ENCODE peak calls at places on chromosomes 11 and 22, in five cellular contexts. One of them, this sample, is unnamed.

GRCh38 chr11:124891390-124891861 is 6.2 kb downstream of the ROBO4 start:
- DNase-seq in H1: no peak
- DNase-seq in NT2/D1: no peak
- DNase-seq in GM12878: no peak
- DNase-seq in HepG2: no peak
- DNase-seq in this sample: no peak

GRCh38 chr11:35232961-35233360 is 94.0 kb downstream of the CD44 start:
- DNase-seq in H1: no peak
- DNase-seq in HepG2: no peak
- DNase-seq in NT2/D1: no peak
- DNase-seq in GM12878: no peak
- DNase-seq in this sample: no peak

GRCh38 chr22:30332551-30332950 is 5.8 kb upstream of the TBC1D10A start:
- DNase-seq in H1: no peak
- DNase-seq in HepG2: no peak
- DNase-seq in NT2/D1: no peak
- DNase-seq in GM12878: no peak
- DNase-seq in this sample: no peak

GRCh38 chr11:83852775-83853442 is 566.7 kb upstream of the CCDC90B start:
- DNase-seq in NT2/D1: no peak
- DNase-seq in GM12878: no peak
- DNase-seq in HepG2: peak; percentile 87
- DNase-seq in H1: no peak
- DNase-seq in this sample: no peak

GRCh38 chr11:110712643-110713468 is 619 bp upstream of the ARHGAP20 start:
- DNase-seq in GM12878: no peak
- DNase-seq in HepG2: no peak
- DNase-seq in H1: no peak
- DNase-seq in NT2/D1: no peak
- DNase-seq in this sample: peak; percentile 49

GRCh38 chr11:9460322-9461067 is at the start of gene ZNF143:
- DNase-seq in HepG2: peak; percentile 99
- DNase-seq in NT2/D1: peak; percentile 100
- DNase-seq in GM12878: peak; percentile 99
- DNase-seq in H1: peak; percentile 100
- DNase-seq in this sample: peak; percentile 91

GRCh38 chr22:47610766-47611165 is 848.3 kb downstream of the TBC1D22A start:
- DNase-seq in GM12878: no peak
- DNase-seq in H1: no peak
- DNase-seq in NT2/D1: no peak
- DNase-seq in HepG2: no peak
- DNase-seq in this sample: no peak

GRCh38 chr22:46012182-46012880 is 35.4 kb upstream of the WNT7B start:
- DNase-seq in NT2/D1: no peak
- DNase-seq in HepG2: no peak
- DNase-seq in H1: no peak
- DNase-seq in GM12878: no peak
- DNase-seq in this sample: no peak

GRCh38 chr11:17548444-17548843 is 1.4 kb downstream of the OTOG start:
- DNase-seq in NT2/D1: no peak
- DNase-seq in GM12878: no peak
- DNase-seq in H1: no peak
- DNase-seq in HepG2: no peak
- DNase-seq in this sample: peak; percentile 23

GRCh38 chr11:126679033-126679432 is 321.5 kb downstream of the KIRREL3 start:
- DNase-seq in H1: no peak
- DNase-seq in HepG2: no peak
- DNase-seq in GM12878: no peak
- DNase-seq in NT2/D1: no peak
- DNase-seq in this sample: no peak

GRCh38 chr11:8071616-8072581 is 9.1 kb upstream of the TUB start:
- DNase-seq in H1: no peak
- DNase-seq in NT2/D1: no peak
- DNase-seq in GM12878: no peak
- DNase-seq in HepG2: no peak
- DNase-seq in this sample: no peak

GRCh38 chr11:9193316-9193715 is 71.8 kb downstream of the DENND5A start:
- DNase-seq in NT2/D1: no peak
- DNase-seq in GM12878: no peak
- DNase-seq in HepG2: no peak
- DNase-seq in H1: no peak
- DNase-seq in this sample: no peak

GRCh38 chr11:924406-925157 is 1.1 kb upstream of the AP2A2 start:
- DNase-seq in H1: no peak
- DNase-seq in NT2/D1: no peak
- DNase-seq in HepG2: no peak
- DNase-seq in GM12878: no peak
- DNase-seq in this sample: no peak

GRCh38 chr11:44623321-44623715 is 57.9 kb downstream of the CD82 start:
- DNase-seq in H1: no peak
- DNase-seq in HepG2: no peak
- DNase-seq in NT2/D1: no peak
- DNase-seq in GM12878: no peak
- DNase-seq in this sample: no peak

GRCh38 chr11:68399916-68400315 is 60.6 kb upstream of the PPP6R3 start:
- DNase-seq in GM12878: no peak
- DNase-seq in HepG2: no peak
- DNase-seq in NT2/D1: no peak
- DNase-seq in H1: no peak
- DNase-seq in this sample: no peak

GRCh38 chr22:33124471-33124870 is 66.3 kb upstream of the SYN3 start:
- DNase-seq in H1: no peak
- DNase-seq in GM12878: no peak
- DNase-seq in NT2/D1: no peak
- DNase-seq in HepG2: no peak
- DNase-seq in this sample: no peak

GRCh38 chr11:113773092-113773415 is 438 bp downstream of the ZW10 start:
- DNase-seq in GM12878: no peak
- DNase-seq in H1: no peak
- DNase-seq in NT2/D1: no peak
- DNase-seq in HepG2: peak; percentile 6
- DNase-seq in this sample: peak; percentile 54

GRCh38 chr22:27487600-27488450 is 313.7 kb downstream of the MN1 start:
- DNase-seq in HepG2: peak; percentile 33
- DNase-seq in H1: no peak
- DNase-seq in GM12878: no peak
- DNase-seq in NT2/D1: no peak
- DNase-seq in this sample: no peak

GRCh38 chr11:128422576-128423370 is 164.6 kb downstream of the ETS1 start:
- DNase-seq in H1: no peak
- DNase-seq in HepG2: no peak
- DNase-seq in GM12878: no peak
- DNase-seq in NT2/D1: no peak
- DNase-seq in this sample: no peak

GRCh38 chr11:61947486-61948210 is 2.5 kb upstream of the BEST1 start:
- DNase-seq in GM12878: no peak
- DNase-seq in HepG2: peak; percentile 73
- DNase-seq in H1: peak; percentile 60
- DNase-seq in NT2/D1: no peak
- DNase-seq in this sample: peak; percentile 87

GRCh38 chr11:23947883-23948282 is 549.0 kb upstream of the LUZP2 start:
- DNase-seq in H1: no peak
- DNase-seq in HepG2: no peak
- DNase-seq in GM12878: no peak
- DNase-seq in NT2/D1: no peak
- DNase-seq in this sample: no peak

GRCh38 chr11:78767409-78767932 is 192.8 kb upstream of the NARS2 start:
- DNase-seq in H1: no peak
- DNase-seq in NT2/D1: no peak
- DNase-seq in HepG2: no peak
- DNase-seq in GM12878: no peak
- DNase-seq in this sample: no peak

GRCh38 chr22:32376681-32377080 is 19.0 kb downstream of the RFPL3 start:
- DNase-seq in HepG2: no peak
- DNase-seq in H1: no peak
- DNase-seq in NT2/D1: no peak
- DNase-seq in GM12878: no peak
- DNase-seq in this sample: no peak

GRCh38 chr22:19799322-19800190 is 39.0 kb downstream of the TBX1 start:
- DNase-seq in GM12878: no peak
- DNase-seq in HepG2: no peak
- DNase-seq in H1: no peak
- DNase-seq in NT2/D1: peak; percentile 3
- DNase-seq in this sample: no peak

GRCh38 chr11:88404932-88405710 is 67.6 kb upstream of the CTSC start:
- DNase-seq in HepG2: no peak
- DNase-seq in GM12878: no peak
- DNase-seq in H1: no peak
- DNase-seq in NT2/D1: no peak
- DNase-seq in this sample: no peak

GRCh38 chr11:103433380-103433779 is 324.2 kb downstream of the DYNC2H1 start:
- DNase-seq in H1: no peak
- DNase-seq in GM12878: no peak
- DNase-seq in HepG2: no peak
- DNase-seq in NT2/D1: no peak
- DNase-seq in this sample: no peak

GRCh38 chr11:36763187-36763586 is 165.2 kb upstream of the RAG2 start:
- DNase-seq in H1: no peak
- DNase-seq in NT2/D1: no peak
- DNase-seq in HepG2: no peak
- DNase-seq in GM12878: no peak
- DNase-seq in this sample: no peak

GRCh38 chr22:21961886-21962654 is 9.4 kb upstream of the PPM1F start:
- DNase-seq in HepG2: no peak
- DNase-seq in NT2/D1: no peak
- DNase-seq in H1: no peak
- DNase-seq in GM12878: no peak
- DNase-seq in this sample: no peak

GRCh38 chr11:110251837-110252236 is 44.6 kb downstream of the RDX start:
- DNase-seq in GM12878: no peak
- DNase-seq in H1: no peak
- DNase-seq in HepG2: no peak
- DNase-seq in NT2/D1: no peak
- DNase-seq in this sample: no peak

DNA sequence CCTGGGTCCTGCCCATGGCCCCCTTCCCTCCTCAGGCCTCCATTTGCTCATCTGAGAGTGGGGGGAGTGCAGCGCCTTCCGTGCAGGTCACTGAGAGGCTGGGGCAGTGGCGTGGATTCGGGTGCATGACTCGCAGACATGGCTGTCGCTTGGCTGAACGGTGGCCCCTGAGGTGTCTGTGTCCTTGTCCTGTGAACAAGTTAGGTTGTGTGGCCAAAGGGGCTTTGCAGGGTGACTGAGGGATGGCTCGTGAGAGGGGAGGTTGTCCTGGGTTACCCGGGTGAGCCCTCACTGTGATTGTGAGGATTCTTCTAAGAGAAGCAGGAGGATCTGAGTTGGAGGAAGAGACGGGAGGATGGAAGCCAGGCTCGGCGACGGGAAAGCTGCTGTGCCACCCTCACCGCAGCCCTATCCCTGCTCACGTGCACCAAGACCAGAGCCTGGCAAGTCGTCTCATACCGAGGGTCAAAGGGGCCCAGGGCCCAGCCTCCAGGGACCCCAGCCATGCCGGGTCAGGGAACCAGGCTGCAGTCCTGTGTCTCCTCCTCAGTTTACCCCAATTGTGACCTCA is 79.1 kb downstream of the KCNQ1 start:
- DNase-seq in H1: no peak
- DNase-seq in GM12878: no peak
- DNase-seq in NT2/D1: no peak
- DNase-seq in HepG2: no peak
- DNase-seq in this sample: no peak
- TF ChIP-seq SUZ12 in H1: no peak
- TF ChIP-seq SUZ12 in GM12878: no peak
- TF ChIP-seq SUZ12 in NT2/D1: no peak
- TF ChIP-seq SUZ12 in HepG2: no peak
- TF ChIP-seq SUZ12 in this sample: no peak

GRCh38 chr11:108912587-108912986 is 247.7 kb downstream of the DDX10 start:
- DNase-seq in HepG2: peak; percentile 18
- DNase-seq in GM12878: no peak
- DNase-seq in NT2/D1: no peak
- DNase-seq in H1: no peak
- DNase-seq in this sample: no peak
- TF ChIP-seq SUZ12 in HepG2: no peak
- TF ChIP-seq SUZ12 in GM12878: no peak
- TF ChIP-seq SUZ12 in NT2/D1: no peak
- TF ChIP-seq SUZ12 in H1: no peak
- TF ChIP-seq SUZ12 in this sample: no peak

DNA sequence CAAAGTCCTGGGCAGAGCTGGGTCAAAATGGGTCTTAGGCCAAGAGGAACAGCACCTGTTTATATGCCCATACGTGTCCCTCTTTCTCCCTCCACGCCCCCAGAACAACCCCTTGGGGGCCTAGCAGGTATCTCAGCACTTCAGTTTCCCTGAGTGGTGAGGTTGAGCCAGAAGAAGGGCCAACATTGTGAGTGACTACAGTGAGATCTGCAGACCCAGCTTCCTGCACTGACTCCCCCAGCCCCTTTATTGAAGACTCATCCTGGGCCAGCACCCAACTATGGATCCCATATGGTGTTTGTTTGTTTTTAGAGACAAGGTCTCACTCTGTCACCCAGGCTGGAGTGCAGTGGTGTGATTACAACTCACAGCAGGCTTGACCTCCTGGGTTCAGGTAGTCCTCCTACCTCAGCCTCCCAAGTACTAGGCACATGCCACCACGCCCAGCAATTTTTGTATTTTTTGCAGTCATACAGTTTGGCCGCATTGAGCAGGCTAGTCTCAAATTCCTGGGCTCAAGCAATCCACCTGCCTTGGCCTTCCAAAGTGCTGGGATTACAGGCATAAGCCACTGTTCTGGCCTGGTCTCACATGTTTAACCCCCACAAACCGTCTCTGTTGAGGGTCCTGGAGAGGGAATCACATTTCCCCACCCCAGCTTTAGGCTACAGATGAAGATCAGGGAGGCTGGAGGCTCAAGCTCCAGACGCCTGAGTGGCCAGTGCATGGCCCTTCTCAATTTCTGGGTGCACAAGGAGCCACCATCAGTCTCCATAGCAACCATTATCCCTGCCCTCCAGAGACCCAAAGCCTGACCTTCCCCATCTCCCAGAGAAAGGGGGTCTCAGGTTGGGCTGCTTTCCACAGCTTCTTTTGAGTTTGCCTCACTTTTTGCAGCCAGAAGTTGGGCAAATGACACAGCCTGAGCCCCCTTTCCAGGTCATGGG is 1.7 kb upstream of the LARGE2 start:
- DNase-seq in H1: no peak
- DNase-seq in NT2/D1: no peak
- DNase-seq in HepG2: no peak
- DNase-seq in GM12878: no peak
- DNase-seq in this sample: no peak
- TF ChIP-seq SUZ12 in H1: no peak
- TF ChIP-seq SUZ12 in NT2/D1: no peak
- TF ChIP-seq SUZ12 in HepG2: no peak
- TF ChIP-seq SUZ12 in GM12878: no peak
- TF ChIP-seq SUZ12 in this sample: no peak

GRCh38 chr11:119673389-119674336 is 55.3 kb downstream of the NECTIN1 start:
- DNase-seq in GM12878: peak; percentile 88
- DNase-seq in H1: no peak
- DNase-seq in NT2/D1: no peak
- DNase-seq in HepG2: no peak
- DNase-seq in this sample: no peak
- TF ChIP-seq SUZ12 in GM12878: no peak
- TF ChIP-seq SUZ12 in H1: no peak
- TF ChIP-seq SUZ12 in NT2/D1: no peak
- TF ChIP-seq SUZ12 in HepG2: no peak
- TF ChIP-seq SUZ12 in this sample: no peak

GRCh38 chr11:1936072-1936780 is 10.9 kb upstream of the MRPL23 start:
- DNase-seq in NT2/D1: no peak
- DNase-seq in HepG2: no peak
- DNase-seq in H1: no peak
- DNase-seq in GM12878: no peak
- DNase-seq in this sample: no peak
- TF ChIP-seq SUZ12 in NT2/D1: no peak
- TF ChIP-seq SUZ12 in HepG2: no peak
- TF ChIP-seq SUZ12 in H1: no peak
- TF ChIP-seq SUZ12 in GM12878: no peak
- TF ChIP-seq SUZ12 in this sample: no peak

GRCh38 chr11:86292912-86293606 is 9.0 kb upstream of the HIKESHI start:
- DNase-seq in HepG2: no peak
- DNase-seq in NT2/D1: no peak
- DNase-seq in H1: no peak
- DNase-seq in GM12878: peak; percentile 59
- DNase-seq in this sample: no peak
- TF ChIP-seq SUZ12 in HepG2: no peak
- TF ChIP-seq SUZ12 in NT2/D1: no peak
- TF ChIP-seq SUZ12 in H1: no peak
- TF ChIP-seq SUZ12 in GM12878: no peak
- TF ChIP-seq SUZ12 in this sample: no peak